ENCODE peak calls at places on chromosomes 11 and 22, in eight cellular contexts. B is GM23338, O is IMR-90, R is neural progenitor cell, E is GM13976, Y is stomach, F is HCT116, H is fibroblast of mammary gland. N is an unnamed sample.

GRCh38 chr11:68016904-68017817 is 7.0 kb downstream of the ALDH3B1 start:
- DNase-seq in B (no peak), O (no peak), R (no peak), E (no peak), Y (no peak), F (no peak), H (no peak), N (no peak)

GRCh38 chr11:27184458-27185312 is 144.1 kb downstream of the BBOX1 start:
- DNase-seq in B (no peak), O (no peak), R (no peak), E (no peak), Y (no peak), F (no peak), H (no peak), N (no peak)

GRCh38 chr22:44707752-44708151 is 5.7 kb downstream of the PRR5 start:
- DNase-seq in B (no peak), O (peak), R (no peak), E (no peak), Y (no peak), F (no peak), H (peak), N (no peak)

GRCh38 chr11:120024046-120024445 is 113.9 kb downstream of the TRIM29 start:
- DNase-seq in B (no peak), O (no peak), R (peak), E (no peak), Y (no peak), F (no peak), H (peak), N (no peak)

GRCh38 chr22:29043906-29044575 is 17.6 kb downstream of the C22orf31 start:
- DNase-seq in B (no peak), O (peak), R (no peak), E (no peak), Y (no peak), F (no peak), H (peak), N (no peak)

GRCh38 chr11:130340671-130341319 is 26.1 kb upstream of the ZBTB44 start:
- DNase-seq in B (no peak), O (peak), R (no peak), E (no peak), Y (no peak), F (no peak), H (peak), N (no peak)

GRCh38 chr11:12137938-12138731 is 27.7 kb downstream of the MICAL2 start:
- DNase-seq in B (no peak), O (peak), R (peak), E (no peak), Y (no peak), F (no peak), H (peak), N (peak)

GRCh38 chr22:46040471-46041465 is 63.8 kb upstream of the WNT7B start:
- DNase-seq in B (no peak), O (no peak), R (no peak), E (no peak), Y (peak), F (no peak), H (no peak), N (no peak)

GRCh38 chr22:36104435-36104834 is 56.1 kb downstream of the APOL3 start:
- DNase-seq in B (peak), O (no peak), R (peak), E (no peak), Y (no peak), F (no peak), H (no peak), N (no peak)

GRCh38 chr11:117663826-117664225 is 133.2 kb downstream of the DSCAML1 start:
- DNase-seq in B (peak), O (no peak), R (peak), E (no peak), Y (no peak), F (no peak), H (no peak), N (no peak)

GRCh38 chr11:76748931-76749330 is 34.2 kb upstream of the TSKU start:
- DNase-seq in B (no peak), O (no peak), R (no peak), E (no peak), Y (no peak), F (no peak), H (no peak), N (no peak)

GRCh38 chr11:77144196-77144853 is 16.3 kb downstream of the MYO7A start:
- DNase-seq in B (no peak), O (no peak), R (no peak), E (no peak), Y (no peak), F (no peak), H (no peak), N (no peak)

GRCh38 chr11:126035718-126036117 is 26.9 kb downstream of the CDON start:
- DNase-seq in B (no peak), O (no peak), R (no peak), E (no peak), Y (no peak), F (no peak), H (no peak), N (no peak)

GRCh38 chr22:30575011-30575671 is 676 bp upstream of the GAL3ST1 start:
- DNase-seq in B (peak), O (peak), R (peak), E (no peak), Y (peak), F (no peak), H (peak), N (no peak)

GRCh38 chr11:116219171-116219635 is 553.6 kb downstream of the BUD13 start:
- DNase-seq in B (no peak), O (no peak), R (no peak), E (no peak), Y (no peak), F (no peak), H (no peak), N (no peak)

GRCh38 chr11:61071880-61072279 is 30.4 kb upstream of the CD5 start:
- DNase-seq in B (no peak), O (no peak), R (peak), E (no peak), Y (no peak), F (no peak), H (no peak), N (no peak)

GRCh38 chr22:19396561-19396933 is 35.0 kb downstream of the HIRA start:
- DNase-seq in B (no peak), O (no peak), R (no peak), E (no peak), Y (no peak), F (no peak), H (no peak), N (no peak)
- TF ChIP-seq CTCF in B (no peak), O (no peak), R (no peak), E (no peak), Y (no peak), F (no peak), H (no peak), N (no peak)

DNA sequence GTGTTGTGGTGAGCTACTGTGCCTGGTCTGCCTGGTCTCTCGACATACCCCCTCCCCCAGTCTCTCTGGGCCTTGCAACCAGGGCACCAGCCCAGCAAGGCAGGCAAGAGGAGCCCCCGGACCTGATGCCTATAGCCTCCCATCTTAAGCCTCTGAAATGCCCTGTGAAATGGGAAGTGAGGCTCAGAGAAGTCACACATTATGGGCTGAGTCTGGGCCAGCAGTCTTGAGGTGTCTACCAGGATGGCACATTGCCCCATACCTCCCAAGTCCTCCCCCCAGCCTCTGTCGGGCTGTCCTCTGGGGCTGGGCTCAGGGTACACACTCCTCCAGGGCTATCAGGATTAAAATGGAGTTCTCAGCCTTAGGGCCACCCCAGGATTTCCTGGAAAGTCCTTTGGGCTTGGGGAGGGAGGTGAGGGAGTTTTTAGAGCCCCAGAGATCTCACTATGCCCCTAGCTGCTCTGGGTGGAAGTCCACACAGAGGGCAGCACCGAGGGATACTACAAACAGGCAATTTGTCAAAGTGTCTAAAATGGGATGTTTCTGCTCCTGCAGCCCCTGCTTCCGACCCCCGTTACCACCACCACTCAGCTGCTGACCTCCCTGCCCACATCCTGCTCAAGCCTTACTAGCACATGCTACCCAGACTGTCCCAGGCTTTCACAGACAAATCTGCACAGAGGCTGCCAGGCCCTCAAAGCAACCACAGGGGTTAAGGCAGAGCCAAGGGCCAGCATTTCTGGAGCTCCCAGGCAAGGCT is 3.1 kb upstream of the SH3BP1 start:
- DNase-seq in B (peak), O (peak), R (no peak), E (no peak), Y (peak), F (no peak), H (peak), N (peak)
- TF ChIP-seq CTCF in B (peak), O (peak), R (peak), E (peak), Y (no peak), F (peak), H (peak), N (peak)

GRCh38 chr22:27331526-27332281 is 469.9 kb downstream of the MN1 start:
- DNase-seq in B (peak), O (peak), R (peak), E (no peak), Y (peak), F (no peak), H (peak), N (no peak)
- TF ChIP-seq CTCF in B (peak), O (peak), R (peak), E (no peak), Y (no peak), F (peak), H (peak), N (no peak)

DNA sequence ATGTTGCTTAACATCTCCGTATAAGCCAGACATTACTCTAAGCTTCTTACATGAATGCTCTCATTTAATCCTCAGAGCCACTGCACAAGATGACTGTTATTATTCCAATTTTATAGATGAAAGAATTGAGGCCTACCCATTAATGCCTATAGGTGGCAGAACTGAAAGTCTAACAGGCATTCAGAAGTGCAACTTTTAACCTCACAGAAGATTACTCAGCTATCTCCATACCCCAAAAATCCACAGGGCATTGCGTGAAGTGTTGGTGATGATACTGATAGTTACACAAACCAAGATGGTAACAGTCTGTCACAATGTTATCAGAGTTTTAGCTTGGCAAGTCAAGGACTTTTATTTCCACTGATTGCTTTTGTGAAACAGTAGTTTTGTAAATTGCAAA is 130.5 kb downstream of the ARHGAP42 start:
- DNase-seq in B (no peak), O (no peak), R (no peak), E (no peak), Y (no peak), F (no peak), H (no peak), N (no peak)
- TF ChIP-seq CTCF in B (peak), O (no peak), R (no peak), E (no peak), Y (no peak), F (peak), H (peak), N (no peak)

GRCh38 chr11:69664103-69664775 is 10.9 kb downstream of the LTO1 start:
- DNase-seq in B (no peak), O (no peak), R (no peak), E (no peak), Y (no peak), F (no peak), H (no peak), N (no peak)

GRCh38 chr11:69663326-69663725 is 11.8 kb downstream of the LTO1 start:
- DNase-seq in B (no peak), O (no peak), R (no peak), E (no peak), Y (no peak), F (no peak), H (no peak), N (no peak)

GRCh38 chr11:69661413-69661715 is 13.8 kb downstream of the LTO1 start:
- DNase-seq in B (no peak), O (no peak), R (no peak), E (no peak), Y (no peak), F (no peak), H (no peak), N (no peak)

GRCh38 chr11:69662806-69663205 is 12.3 kb downstream of the LTO1 start:
- DNase-seq in B (no peak), O (no peak), R (no peak), E (no peak), Y (no peak), F (no peak), H (no peak), N (no peak)

DNA sequence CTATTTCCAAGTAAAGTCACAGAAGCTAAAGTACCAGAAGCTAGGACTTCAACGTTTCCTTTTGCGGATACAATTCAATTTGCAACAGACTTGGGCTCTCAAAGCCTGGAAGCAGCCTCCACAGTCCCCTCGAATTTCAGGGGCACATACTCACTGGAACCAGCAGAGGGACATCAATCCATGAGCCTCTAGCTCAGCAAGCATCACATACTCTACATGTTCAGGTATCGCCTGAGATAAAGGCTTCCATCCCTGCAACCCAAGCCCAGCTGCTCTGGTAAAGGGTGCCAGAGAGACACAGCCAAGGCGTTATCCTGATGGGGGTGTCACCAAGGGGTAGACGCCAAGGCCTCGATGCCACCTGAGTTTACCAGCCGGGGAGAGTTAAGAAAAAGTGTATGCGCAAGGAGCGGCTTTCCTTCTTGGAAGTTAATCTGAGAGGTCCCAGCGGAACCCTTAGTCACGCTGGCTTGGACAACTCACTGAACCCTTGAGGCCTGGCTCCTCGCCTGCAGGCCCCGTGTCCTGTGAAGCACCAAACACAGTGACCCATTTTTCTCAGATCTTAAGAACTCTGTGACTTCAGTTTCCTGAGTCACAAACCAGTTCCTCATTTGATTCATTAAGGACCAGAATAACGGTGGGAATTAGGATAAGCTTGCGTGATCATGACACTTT is 13.0 kb downstream of the LTO1 start:
- DNase-seq in B (peak), O (no peak), R (peak), E (no peak), Y (no peak), F (no peak), H (peak), N (no peak)
- TF ChIP-seq CTCF in B (peak), O (no peak), R (peak), E (no peak), Y (no peak), F (peak), H (peak), N (peak)

DNA sequence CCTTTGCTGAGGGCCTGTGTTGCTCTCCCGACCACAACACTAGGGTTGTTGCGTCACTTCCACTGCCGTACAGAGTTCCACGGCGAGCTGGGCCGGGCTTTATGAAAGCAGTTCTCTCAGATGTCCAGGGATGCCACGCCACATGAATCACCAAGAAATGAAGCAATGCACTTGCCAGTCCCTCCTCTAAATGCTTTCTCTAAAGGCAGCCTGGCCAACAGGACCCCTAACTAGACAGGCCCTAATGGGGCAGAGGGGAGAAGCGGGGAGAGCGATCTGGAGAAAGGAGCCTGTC is 188.7 kb downstream of the CTTN start:
- DNase-seq in B (no peak), O (peak), R (no peak), E (no peak), Y (no peak), F (no peak), H (peak), N (no peak)
- TF ChIP-seq CTCF in B (no peak), O (no peak), R (no peak), E (no peak), Y (no peak), F (no peak), H (no peak), N (no peak)

DNA sequence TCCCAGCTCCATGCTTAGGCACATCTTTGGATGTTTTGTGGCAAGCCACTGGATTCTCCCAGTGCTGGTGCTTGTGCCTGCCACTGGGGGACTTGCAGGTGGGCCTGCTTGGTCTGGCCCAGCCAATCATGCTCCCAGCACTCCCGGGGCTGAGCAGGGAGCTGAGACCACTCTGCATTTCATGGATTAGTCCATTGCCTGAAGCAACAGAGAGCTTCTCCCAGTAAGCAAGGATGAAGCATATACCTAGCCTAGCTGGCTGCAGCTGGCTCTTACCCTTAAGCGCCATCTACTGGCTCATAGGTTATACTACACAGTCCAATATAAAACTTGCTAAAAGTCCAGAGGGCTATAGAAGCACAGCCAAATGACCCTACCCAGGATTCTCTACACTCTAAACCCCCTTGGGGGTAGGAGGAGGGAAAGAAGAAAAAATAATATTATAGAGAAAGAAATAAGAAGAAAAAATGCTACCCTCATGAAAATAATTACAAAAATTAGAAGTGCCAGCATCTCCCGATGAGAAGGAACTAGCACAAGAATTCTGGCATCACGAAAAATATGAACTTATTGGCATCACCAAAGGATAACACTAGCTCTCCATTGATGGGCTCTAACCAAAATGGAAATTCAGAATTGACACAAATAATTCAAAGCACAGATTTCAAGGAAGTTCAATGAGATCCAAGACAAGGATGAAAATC is 275.3 kb downstream of the C11orf87 start:
- DNase-seq in B (peak), O (peak), R (peak), E (peak), Y (no peak), F (peak), H (peak), N (peak)
- TF ChIP-seq CTCF in B (peak), O (peak), R (peak), E (peak), Y (no peak), F (peak), H (peak), N (peak)

DNA sequence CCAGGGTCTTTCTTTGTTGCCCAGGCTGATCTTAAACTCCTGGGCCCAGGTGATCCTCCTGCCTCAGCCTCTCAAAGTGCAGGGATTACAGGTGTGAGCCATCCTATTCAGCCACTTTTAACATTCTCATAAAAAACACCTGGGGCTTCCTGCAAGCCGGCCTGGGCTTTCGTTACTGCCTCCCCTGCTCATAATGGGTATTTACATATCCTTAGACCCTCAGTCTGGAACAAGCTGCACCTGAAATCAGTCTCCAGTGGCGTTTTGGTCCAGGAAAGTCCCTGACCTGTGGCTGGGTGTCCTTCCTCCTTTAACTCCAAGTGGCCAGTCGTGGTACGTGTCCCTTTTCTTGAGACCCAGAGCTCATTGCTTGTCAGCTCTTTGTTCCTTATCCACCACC is 320.7 kb downstream of the TMEM135 start:
- DNase-seq in B (no peak), O (no peak), R (no peak), E (no peak), Y (no peak), F (no peak), H (no peak), N (no peak)
- TF ChIP-seq CTCF in B (no peak), O (no peak), R (no peak), E (no peak), Y (no peak), F (no peak), H (no peak), N (no peak)